ENCODE peak calls at places on chromosomes 4 and X, in six cellular contexts. D is ACHN, W is coronary artery, V is AG09309, I is activated T-cell treated with anti-CD3 and anti-CD28 coated beads for 1 hour, A is anterior cingulate cortex. F is an unnamed sample.
A peak's percentile ranks its signal among the peaks of the same experiment; 100 is the strongest.

GRCh38 chr4:107913283-107913899 is 18.0 kb upstream of the CYP2U1 start:
- DNase-seq in D (peak; percentile 63), W (no peak), V (peak; percentile 50), I (peak; percentile 3), A (no peak), F (peak; percentile 79)

GRCh38 chr4:13701937-13702446 is 74.5 kb upstream of the BOD1L1 start:
- DNase-seq in D (peak; percentile 33), W (no peak), V (peak; percentile 69), I (no peak), A (no peak), F (peak; percentile 14)

GRCh38 chr4:168019019-168019651 is 73.2 kb upstream of the ANXA10 start:
- DNase-seq in D (no peak), W (no peak), V (peak; percentile 28), I (no peak), A (no peak), F (no peak)

GRCh38 chrX:25219480-25219879 is 203.7 kb upstream of the ARX start:
- DNase-seq in D (no peak), W (no peak), V (no peak), I (no peak), A (no peak), F (no peak)

GRCh38 chr4:3409571-3410091 is 32.1 kb upstream of the HGFAC start:
- DNase-seq in D (no peak), W (no peak), V (no peak), I (no peak), A (no peak), F (no peak)

GRCh38 chrX:104342065-104342464 is 87.3 kb upstream of the ESX1 start:
- DNase-seq in D (no peak), W (no peak), V (no peak), I (no peak), A (no peak), F (no peak)

GRCh38 chrX:50495616-50496015 is 25.0 kb upstream of the DGKK start:
- DNase-seq in D (no peak), W (no peak), V (no peak), I (no peak), A (no peak), F (no peak)

GRCh38 chr4:41432889-41433288 is 105.1 kb upstream of the LIMCH1 start:
- DNase-seq in D (no peak), W (no peak), V (peak; percentile 84), I (no peak), A (no peak), F (no peak)

GRCh38 chr4:4182835-4183568 is 43.7 kb downstream of the OTOP1 start:
- DNase-seq in D (peak; percentile 23), W (no peak), V (no peak), I (no peak), A (no peak), F (peak; percentile 21)

GRCh38 chr4:5712517-5712916 is 1.5 kb downstream of the EVC start:
- DNase-seq in D (peak; percentile 58), W (no peak), V (peak; percentile 79), I (no peak), A (no peak), F (no peak)

GRCh38 chr4:17066241-17066640 is 167.8 kb upstream of the LDB2 start:
- DNase-seq in D (no peak), W (no peak), V (no peak), I (no peak), A (no peak), F (no peak)

F was measured in lung microvascular endothelial cell.